ENCODE peak calls at places on chromosome 16, in four cellular contexts. D, J, X and Q are unnamed samples.

GRCh38 chr16:24178496-24178895 is 77.6 kb upstream of the CACNG3 start:
- DNase-seq in D (no peak), J (no peak), X (no peak), Q (no peak)

GRCh38 chr16:22189473-22190168 is 16.5 kb upstream of the EEF2K start:
- DNase-seq in D (no peak), J (no peak), X (peak; percentile 55), Q (no peak)

GRCh38 chr16:6837722-6838121 is 494.9 kb upstream of the RBFOX1 start:
- DNase-seq in D (no peak), J (no peak), X (no peak), Q (no peak)

GRCh38 chr16:72646615-72647014 is 401.3 kb downstream of the ZFHX3 start:
- DNase-seq in D (no peak), J (no peak), X (no peak), Q (no peak)

GRCh38 chr16:31177136-31177535 is 2.8 kb upstream of the FUS start:
- DNase-seq in D (no peak), J (no peak), X (no peak), Q (no peak)

GRCh38 chr16:4371481-4372314 is at the start of gene VASN:
- DNase-seq in D (no peak), J (peak; percentile 53), X (peak; percentile 77), Q (no peak)

GRCh38 chr16:19137201-19137601 is 23.4 kb downstream of the ITPRIPL2 start:
- DNase-seq in D (no peak), J (no peak), X (no peak), Q (no peak)

GRCh38 chr16:424623-425081 is 797 bp upstream of the RAB11FIP3 start:
- DNase-seq in D (no peak), J (no peak), X (peak; percentile 33), Q (no peak)

GRCh38 chr16:30335598-30336474 is 19.3 kb downstream of the CD2BP2 start:
- DNase-seq in D (no peak), J (no peak), X (no peak), Q (peak; percentile 51)

GRCh38 chr16:88536510-88536909 is 33.7 kb upstream of the ZC3H18 start:
- DNase-seq in D (no peak), J (no peak), X (no peak), Q (no peak)

GRCh38 chr16:88538366-88539060 is 31.7 kb upstream of the ZC3H18 start:
- DNase-seq in D (no peak), J (no peak), X (no peak), Q (no peak)

GRCh38 chr16:88535857-88536222 is 34.4 kb upstream of the ZC3H18 start:
- DNase-seq in D (no peak), J (no peak), X (no peak), Q (no peak)

GRCh38 chr16:88537864-88538263 is 32.3 kb upstream of the ZC3H18 start:
- DNase-seq in D (no peak), J (no peak), X (no peak), Q (no peak)

DNA sequence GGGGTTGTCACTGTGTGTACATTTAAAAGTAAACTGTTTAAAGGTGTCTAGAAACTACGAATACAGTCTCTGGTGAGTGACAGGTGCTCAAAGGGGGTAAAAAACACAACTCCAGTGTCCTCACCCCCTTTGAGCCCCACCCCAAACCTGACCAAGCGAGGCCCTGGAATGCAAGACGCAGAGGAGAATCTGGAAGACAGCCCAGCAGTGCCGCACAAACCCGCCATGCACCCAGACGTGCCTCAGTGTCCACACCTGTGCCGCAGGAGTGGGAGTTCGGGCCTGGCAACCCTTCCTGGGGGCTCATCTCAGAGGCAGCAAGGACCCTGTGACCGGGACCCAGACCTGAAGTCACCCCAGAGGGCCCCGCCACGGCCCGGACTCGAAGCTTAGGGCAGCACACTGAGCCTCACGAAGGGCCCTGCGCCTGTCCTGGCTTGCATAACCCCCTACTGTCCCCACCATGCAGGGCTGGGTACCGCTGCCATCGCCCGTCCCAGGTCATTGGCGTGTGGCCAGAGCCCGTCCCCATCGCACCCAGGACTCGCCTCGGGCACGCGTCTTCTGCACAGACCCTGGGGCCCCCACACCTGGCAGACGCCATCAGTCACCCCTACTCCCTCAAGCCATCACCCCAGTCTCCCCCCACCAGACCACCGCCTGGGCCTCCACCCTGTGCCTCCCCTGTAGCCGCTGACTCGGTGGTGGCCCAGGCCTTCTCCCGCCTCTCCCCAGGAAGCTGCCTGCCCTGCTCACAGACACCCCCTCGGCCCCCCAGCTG is 33.0 kb upstream of the ZC3H18 start:
- DNase-seq in D (no peak), J (no peak), X (no peak), Q (no peak)
- TF ChIP-seq CTCF in D (no peak), J (no peak), X (no peak), Q (no peak)

DNA sequence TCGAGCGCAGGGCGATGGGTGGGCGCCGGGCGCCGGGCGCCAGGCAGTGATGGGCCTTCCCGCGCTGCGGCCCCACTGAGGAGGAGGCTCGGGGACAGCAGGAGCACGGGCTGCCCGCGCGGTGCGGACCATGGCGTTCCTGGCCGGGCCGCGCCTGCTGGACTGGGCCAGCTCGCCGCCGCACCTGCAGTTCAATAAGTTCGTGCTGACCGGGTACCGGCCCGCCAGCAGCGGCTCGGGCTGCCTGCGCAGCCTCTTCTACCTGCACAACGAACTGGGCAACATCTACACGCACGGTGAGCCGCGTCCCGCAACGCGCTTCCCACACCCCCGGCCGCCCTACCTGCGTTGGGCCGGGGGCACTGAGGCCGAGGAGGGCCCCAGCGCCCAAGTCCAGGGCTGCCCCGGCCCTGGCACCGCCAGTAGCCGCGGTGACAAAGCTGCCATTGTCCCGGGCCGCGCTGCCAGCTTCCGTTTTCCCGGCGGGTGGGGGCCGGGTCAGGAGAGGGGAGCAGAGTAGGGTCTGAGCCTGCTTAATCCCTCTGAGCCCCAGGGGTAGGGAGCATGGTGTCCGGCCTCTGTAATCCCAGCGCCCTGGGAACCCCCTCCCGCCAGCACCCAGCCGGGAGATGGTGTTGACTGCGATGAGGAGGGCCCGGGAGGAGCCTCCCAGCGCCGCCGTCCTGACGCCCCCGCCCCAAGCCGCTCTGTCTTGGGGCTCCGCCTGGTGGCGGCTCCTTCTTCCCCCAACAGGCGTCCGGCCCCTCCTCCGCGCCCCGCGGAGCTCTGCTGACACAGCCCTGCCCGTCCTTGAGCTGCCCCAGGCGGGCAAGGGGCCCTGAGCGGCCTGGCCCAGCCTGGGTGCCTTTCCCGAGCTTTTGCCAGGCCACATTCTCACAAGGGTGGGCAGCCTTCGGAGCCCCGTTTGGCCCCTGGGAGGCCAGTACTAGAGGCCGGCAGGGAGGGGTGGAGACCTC is 685 bp downstream of the PAQR4 start:
- DNase-seq in D (no peak), J (peak; percentile 7), X (peak; percentile 23), Q (no peak)
- TF ChIP-seq CTCF in D (peak; percentile 68), J (peak; percentile 63), X (peak; percentile 48), Q (peak; percentile 58)

DNA sequence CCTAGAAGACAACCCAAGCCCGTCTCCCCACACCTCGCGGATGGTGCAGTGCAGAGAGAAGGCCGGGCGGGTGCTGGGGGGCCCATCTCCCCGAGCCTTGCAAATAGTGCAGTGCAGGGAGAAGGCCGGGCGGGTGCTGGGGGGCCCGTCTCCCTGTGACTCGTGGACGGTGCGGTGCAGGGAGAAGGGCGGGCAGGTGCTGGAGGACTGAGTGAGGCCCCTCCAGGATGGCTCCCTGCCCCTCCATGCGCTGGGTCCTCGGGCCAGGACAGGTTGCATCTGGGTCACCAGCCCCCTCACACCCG is 40.0 kb upstream of the ACSF3 start:
- DNase-seq in D (no peak), J (no peak), X (no peak), Q (no peak)
- TF ChIP-seq CTCF in D (no peak), J (no peak), X (no peak), Q (no peak)

DNA sequence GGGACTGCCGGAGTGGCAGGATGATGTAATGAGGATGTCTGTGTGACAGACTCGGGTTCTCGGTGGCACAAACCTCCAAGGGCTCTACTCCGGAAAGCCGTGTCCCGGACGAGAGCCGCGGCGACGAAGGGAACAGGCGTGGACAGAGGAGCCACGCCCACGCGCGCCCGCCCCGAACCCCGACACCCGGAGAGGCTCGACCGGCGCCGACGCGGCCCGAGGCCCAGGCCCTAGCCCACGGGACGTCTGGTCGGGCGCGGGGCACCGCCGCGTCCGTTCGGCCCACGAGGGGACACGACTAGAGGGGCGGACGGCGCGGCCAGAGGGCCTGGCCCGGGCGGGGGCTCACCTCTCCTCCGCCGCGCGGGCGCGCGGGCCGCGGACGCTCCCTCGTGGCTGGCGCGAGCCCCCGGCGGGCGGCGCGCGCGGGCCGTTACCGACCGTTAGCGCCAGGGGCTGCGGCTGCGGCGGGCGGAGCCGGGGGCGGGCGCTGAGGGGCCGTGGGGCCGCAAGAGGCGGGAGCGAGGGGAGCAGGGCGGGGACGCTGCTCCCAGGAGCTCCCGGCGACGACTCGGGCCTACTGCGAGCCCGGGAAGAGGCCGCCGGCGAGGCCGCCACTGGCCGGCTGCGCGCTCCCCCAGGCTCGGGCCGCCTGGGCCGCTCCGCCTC is 2.1 kb upstream of the IRX5 start:
- DNase-seq in D (no peak), J (no peak), X (no peak), Q (no peak)
- TF ChIP-seq CTCF in D (no peak), J (no peak), X (peak; percentile 43), Q (no peak)

GRCh38 chr16:17541324-17541723 is 70.6 kb upstream of the XYLT1 start:
- DNase-seq in D (no peak), J (no peak), X (no peak), Q (no peak)

GRCh38 chr16:17548825-17549224 is 78.1 kb upstream of the XYLT1 start:
- DNase-seq in D (no peak), J (no peak), X (no peak), Q (no peak)

GRCh38 chr16:17543073-17543472 is 72.3 kb upstream of the XYLT1 start:
- DNase-seq in D (no peak), J (no peak), X (no peak), Q (no peak)

GRCh38 chr16:17544304-17544703 is 73.5 kb upstream of the XYLT1 start:
- DNase-seq in D (no peak), J (no peak), X (no peak), Q (no peak)

DNA sequence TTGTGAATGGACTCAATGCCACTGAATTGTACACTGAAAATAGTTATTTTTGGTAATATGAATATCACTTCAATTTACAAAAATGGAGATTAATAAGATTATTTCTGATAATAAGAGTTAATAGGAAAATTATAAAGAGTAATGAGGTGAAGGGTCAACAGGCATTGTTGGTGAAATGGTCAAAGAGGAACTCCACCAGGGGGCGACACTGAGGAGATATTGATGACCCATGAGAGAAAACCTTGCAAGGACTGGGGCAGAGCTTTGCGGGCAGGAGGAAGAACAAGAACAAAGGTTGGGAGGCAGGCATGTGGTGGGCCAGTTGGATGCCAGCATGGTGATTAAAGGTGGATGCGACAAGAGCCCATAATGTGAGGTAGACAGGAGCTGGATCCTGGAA is 74.0 kb upstream of the XYLT1 start:
- DNase-seq in D (no peak), J (no peak), X (peak; percentile 7), Q (no peak)
- TF ChIP-seq CTCF in D (no peak), J (peak; percentile 19), X (no peak), Q (peak; percentile 1)

DNA sequence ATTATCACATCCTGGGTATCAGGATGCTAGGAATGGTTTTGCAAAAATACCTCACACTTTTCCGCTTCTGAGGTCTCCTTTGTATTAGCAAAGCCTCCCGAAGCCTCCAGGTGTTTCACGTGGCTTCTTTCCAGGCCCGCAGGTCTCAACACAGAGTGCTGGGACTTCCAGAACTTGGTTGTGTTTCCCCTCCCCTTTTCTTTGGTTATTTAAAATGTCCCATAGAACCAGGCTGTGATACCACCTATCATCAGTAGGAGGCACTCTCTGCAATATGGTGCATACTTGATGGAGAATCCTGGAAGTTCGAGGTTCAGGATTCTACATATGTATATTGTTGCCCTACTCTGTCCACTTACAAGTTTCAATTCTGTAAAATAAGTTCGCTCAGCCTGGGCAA is 28.8 kb downstream of the ATP2C2 start:
- DNase-seq in D (no peak), J (no peak), X (no peak), Q (no peak)
- TF ChIP-seq CTCF in D (no peak), J (peak; percentile 37), X (no peak), Q (peak; percentile 27)

GRCh38 chr16:66696669-66697630 is at the start of gene CMTM4:
- DNase-seq in D (no peak), J (peak; percentile 51), X (peak; percentile 63), Q (peak; percentile 39)
- TF ChIP-seq CTCF in D (peak; percentile 2), J (no peak), X (peak; percentile 37), Q (peak; percentile 16)